ENCODE peak calls at places on chromosomes 2 and 18, in four cellular contexts. V is fibroblast of lung; E is NCI-H1092 treated with DMSO at 0.1 percent for 48 hours; Q is stimulated activated CD8-positive, alpha-beta memory T cell treated with anti-CD3 and anti-CD28 coated beads, Interleukin-15, amount 100 ng/mL, for 48 hours. P is an unnamed sample.

GRCh38 chr2:26590960-26591618 is 50.1 kb downstream of the CIB4 start:
- DNase-seq in Q (no peak), E (no peak), V (no peak), P (no peak)

GRCh38 chr2:1612391-1613077 is 131.8 kb downstream of the PXDN start:
- DNase-seq in E (no peak), V (no peak), Q (no peak), P (no peak)

GRCh38 chr2:42054657-42055430 is 7.0 kb downstream of the PKDCC start:
- DNase-seq in Q (no peak), E (no peak), V (no peak), P (no peak)

GRCh38 chr18:37578886-37579513 is 13.4 kb upstream of the CELF4 start:
- DNase-seq in V (peak; percentile 10), Q (no peak), E (peak; percentile 57), P (no peak)

GRCh38 chr2:27431395-27431794 is 3.0 kb downstream of the NRBP1 start:
- DNase-seq in Q (peak; percentile 14), V (peak; percentile 19), E (no peak), P (no peak)

GRCh38 chr2:144088863-144089262 is 431.1 kb downstream of the ZEB2 start:
- DNase-seq in Q (no peak), E (no peak), V (no peak), P (no peak)

GRCh38 chr18:32730068-32730467 is 42.8 kb downstream of the KLHL14 start:
- DNase-seq in Q (no peak), V (no peak), E (peak; percentile 57), P (no peak)

GRCh38 chr2:220227272-220227920 is 600.0 kb downstream of the SLC4A3 start:
- DNase-seq in Q (no peak), V (peak; percentile 86), E (no peak), P (no peak)

GRCh38 chr2:8058652-8059051 is 623.2 kb upstream of the ID2 start:
- DNase-seq in V (no peak), E (no peak), Q (no peak), P (no peak)

GRCh38 chr2:86143307-86143706 is 37.3 kb downstream of the PTCD3 start:
- DNase-seq in Q (no peak), E (no peak), V (no peak), P (no peak)

P was measured in epithelial cell of proximal tubule.